ENCODE peak calls at places on chromosomes 16 and 17, in four cellular contexts. J, G, A and K are unnamed samples.

GRCh38 chr16:87125206-87126155 is 191.7 kb downstream of the C16orf95 start:
- DNase-seq in G (no peak), J (no peak), A (no peak), K (no peak)

GRCh38 chr16:5467552-5467951 is 370.0 kb upstream of the EEF2KMT start:
- DNase-seq in J (no peak), A (no peak), G (no peak), K (no peak)

GRCh38 chr17:31495049-31495885 is 103.8 kb downstream of the RAB11FIP4 start:
- DNase-seq in G (no peak), A (no peak), J (no peak), K (no peak)

GRCh38 chr17:50634123-50634914 is at the start of gene ABCC3:
- DNase-seq in A (peak; percentile 54), G (no peak), J (peak; percentile 28), K (peak; percentile 54)

GRCh38 chr17:4313482-4314114 is 49.8 kb upstream of the ANKFY1 start:
- DNase-seq in A (no peak), J (no peak), G (no peak), K (peak; percentile 12)

GRCh38 chr17:82370471-82371332 is 863 bp upstream of the UTS2R start:
- DNase-seq in J (no peak), G (no peak), A (no peak), K (peak; percentile 29)

GRCh38 chr16:56193951-56194726 is 2.9 kb downstream of the GNAO1 start:
- DNase-seq in A (peak; percentile 82), J (peak; percentile 97), G (peak; percentile 48), K (peak; percentile 39)

GRCh38 chr17:18261146-18261515 is 669 bp downstream of the MIEF2 start:
- DNase-seq in A (peak; percentile 63), J (peak; percentile 45), G (peak; percentile 12), K (peak; percentile 39)

GRCh38 chr17:31488264-31488981 is 96.9 kb downstream of the RAB11FIP4 start:
- DNase-seq in G (no peak), A (no peak), J (no peak), K (no peak)

GRCh38 chr17:40562841-40563370 is 2.4 kb downstream of the CCR7 start:
- DNase-seq in A (no peak), J (no peak), G (no peak), K (no peak)

GRCh38 chr17:75521951-75522727 is 3.4 kb upstream of the LLGL2 start:
- DNase-seq in J (no peak), A (no peak), G (no peak), K (peak; percentile 31)

GRCh38 chr16:10558305-10558704 is 22.1 kb downstream of the EMP2 start:
- DNase-seq in A (no peak), J (no peak), G (no peak), K (no peak)

GRCh38 chr17:61408151-61409041 is 8.8 kb downstream of the TBX2 start:
- DNase-seq in J (no peak), G (no peak), A (no peak), K (no peak)

GRCh38 chr16:13041180-13041579 is 139.8 kb downstream of the SHISA9 start:
- DNase-seq in J (no peak), A (no peak), G (no peak), K (no peak)

GRCh38 chr17:74986206-74986576 is 1.2 kb upstream of the CDR2L start:
- DNase-seq in G (no peak), J (no peak), A (no peak), K (no peak)

GRCh38 chr16:89277049-89277448 is 59.5 kb downstream of the ZNF778 start:
- DNase-seq in J (no peak), A (no peak), G (no peak), K (no peak)

GRCh38 chr17:6473128-6473767 is 29.0 kb downstream of the PIMREG start:
- DNase-seq in J (peak; percentile 81), G (peak; percentile 52), A (peak; percentile 61), K (peak; percentile 72)

GRCh38 chr16:89572478-89573205 is 2.9 kb upstream of the CPNE7 start:
- DNase-seq in J (no peak), A (no peak), G (no peak), K (no peak)

GRCh38 chr16:30535777-30536190 is 1.1 kb upstream of the ZNF747 start:
- DNase-seq in A (peak; percentile 68), G (peak; percentile 39), J (peak; percentile 75), K (peak; percentile 71)

GRCh38 chr17:60601443-60602384 is 1.7 kb downstream of the PPM1D start:
- DNase-seq in J (peak; percentile 76), G (peak; percentile 2), A (peak; percentile 45), K (peak; percentile 84)

GRCh38 chr17:43006639-43007551 is at the start of gene IFI35:
- DNase-seq in G (peak; percentile 83), A (peak; percentile 87), J (peak; percentile 72), K (peak; percentile 83)
- TF ChIP-seq CTCF in G (peak; percentile 57), A (peak; percentile 60), J (peak; percentile 38), K (no peak)

GRCh38 chr16:81816351-81816750 is 37.3 kb downstream of the PLCG2 start:
- DNase-seq in J (no peak), G (no peak), A (no peak), K (no peak)
- H3K4me3 ChIP-seq in J (no peak overlapping the region), G (no peak overlapping the region), A (no peak overlapping the region), K (no peak overlapping the region)

GRCh38 chr16:4142268-4142667 is 26.0 kb upstream of the ADCY9 start:
- DNase-seq in G (peak; percentile 26), J (no peak), A (no peak), K (no peak)
- TF ChIP-seq CTCF in G (no peak), J (no peak), A (no peak), K (no peak)

DNA sequence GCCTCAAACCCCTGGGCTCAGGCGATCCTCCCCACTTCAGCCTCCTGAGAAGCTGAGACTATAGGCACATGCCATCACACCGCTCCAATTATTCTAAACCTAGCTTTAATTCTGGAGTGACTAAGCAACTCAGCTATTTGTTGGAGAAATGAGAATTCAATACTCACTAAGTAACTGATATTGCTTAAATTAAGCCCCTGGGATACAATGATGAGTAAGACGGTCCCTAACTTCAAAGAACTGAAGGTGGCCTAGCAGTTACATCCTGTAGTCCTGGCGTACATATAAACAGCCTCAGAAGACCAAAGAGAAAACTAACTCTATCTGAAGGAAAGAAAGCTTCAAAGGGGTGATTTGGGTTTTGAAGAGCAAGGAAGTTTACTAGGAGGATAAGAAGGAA is 25.0 kb downstream of the XPO6 start:
- DNase-seq in G (no peak), J (no peak), A (no peak), K (peak; percentile 73)
- H3K4me3 ChIP-seq in G (peak overlapping the region; percentile 4), J (no peak overlapping the region), A (no peak overlapping the region), K (no peak overlapping the region)